ENCODE peak calls at places on chromosomes 1 and 21, in four cellular contexts. K, U, H and X are unnamed samples.

GRCh38 chr1:81414417-81415087 is 386.2 kb upstream of the ADGRL2 start:
- DNase-seq in K (peak), U (peak), H (peak), X (peak)

GRCh38 chr1:43067856-43068751 is 104.0 kb downstream of the EBNA1BP2 start:
- DNase-seq in K (no peak), U (no peak), H (no peak), X (peak)

GRCh38 chr1:222815367-222815765 is 527 bp downstream of the DISP1 start:
- DNase-seq in K (peak), U (no peak), H (no peak), X (no peak)

GRCh38 chr1:111281411-111281810 is 9.2 kb upstream of the CHIA start:
- DNase-seq in K (no peak), U (no peak), H (no peak), X (no peak)

GRCh38 chr1:228867093-228867950 is 132.0 kb downstream of the RHOU start:
- DNase-seq in K (no peak), U (no peak), H (no peak), X (peak)

GRCh38 chr1:167904641-167905040 is 9.3 kb downstream of the ADCY10 start:
- DNase-seq in K (no peak), U (peak), H (peak), X (peak)

GRCh38 chr1:76950306-76950705 is 83.0 kb downstream of the ST6GALNAC5 start:
- DNase-seq in K (no peak), U (no peak), H (no peak), X (no peak)

GRCh38 chr1:172401907-172402306 is 18.6 kb upstream of the C1orf105 start:
- DNase-seq in K (no peak), U (no peak), H (no peak), X (peak)

GRCh38 chr21:32021319-32022027 is 148.7 kb downstream of the HUNK start:
- DNase-seq in K (no peak), U (no peak), H (no peak), X (no peak)

GRCh38 chr1:36703526-36704208 is 221.0 kb upstream of the CSF3R start:
- DNase-seq in K (peak), U (peak), H (peak), X (peak)

GRCh38 chr1:167981933-167982332 is 45.1 kb upstream of the MPC2 start:
- DNase-seq in K (no peak), U (no peak), H (no peak), X (no peak)

GRCh38 chr1:175129997-175130648 is 62.5 kb downstream of the KIAA0040 start:
- DNase-seq in K (no peak), U (peak), H (peak), X (peak)

GRCh38 chr1:9293512-9294439 is 1.1 kb downstream of the SPSB1 start:
- DNase-seq in K (no peak), U (no peak), H (peak), X (peak)

GRCh38 chr1:1361233-1361981 is 3.1 kb upstream of the MXRA8 start:
- DNase-seq in K (no peak), U (no peak), H (no peak), X (no peak)

GRCh38 chr21:39538453-39539042 is 74.2 kb upstream of the B3GALT5 start:
- DNase-seq in K (no peak), U (no peak), H (no peak), X (no peak)

GRCh38 chr1:151723726-151724370 is 2.5 kb downstream of the RIIAD1 start:
- DNase-seq in K (no peak), U (no peak), H (no peak), X (no peak)

GRCh38 chr1:151718666-151719065 is 2.1 kb upstream of the CELF3 start:
- DNase-seq in K (no peak), U (no peak), H (no peak), X (no peak)

GRCh38 chr1:151721788-151722510 is 627 bp downstream of the RIIAD1 start:
- DNase-seq in K (no peak), U (no peak), H (no peak), X (no peak)

GRCh38 chr1:151720190-151720953 is 950 bp upstream of the RIIAD1 start:
- DNase-seq in K (no peak), U (no peak), H (no peak), X (no peak)

GRCh38 chr1:151720974-151721787 is at the start of gene RIIAD1:
- DNase-seq in K (peak), U (no peak), H (peak), X (peak)
- TF ChIP-seq MYC in K (no peak), U (no peak), H (no peak), X (no peak)

GRCh38 chr1:47479664-47480063 is 41.8 kb downstream of the FOXD2 start:
- DNase-seq in K (no peak), U (no peak), H (no peak), X (no peak)

GRCh38 chr1:47474278-47475193 is 36.7 kb downstream of the FOXD2 start:
- DNase-seq in K (no peak), U (no peak), H (no peak), X (no peak)

GRCh38 chr1:47481936-47482335 is 44.1 kb downstream of the FOXD2 start:
- DNase-seq in K (no peak), U (no peak), H (no peak), X (no peak)

GRCh38 chr1:47477595-47478080 is 39.8 kb downstream of the FOXD2 start:
- DNase-seq in K (no peak), U (no peak), H (no peak), X (no peak)

GRCh38 chr1:47478090-47478489 is 40.2 kb downstream of the FOXD2 start:
- DNase-seq in K (peak), U (no peak), H (no peak), X (no peak)
- TF ChIP-seq POLR2A in K (no peak), U (no peak), H (no peak), X (no peak)

GRCh38 chr1:33319186-33319948 is 1.5 kb downstream of the A3GALT2 start:
- DNase-seq in K (no peak), U (no peak), H (no peak), X (no peak)
- TF ChIP-seq MYC in K (no peak), U (no peak), H (no peak), X (no peak)

DNA sequence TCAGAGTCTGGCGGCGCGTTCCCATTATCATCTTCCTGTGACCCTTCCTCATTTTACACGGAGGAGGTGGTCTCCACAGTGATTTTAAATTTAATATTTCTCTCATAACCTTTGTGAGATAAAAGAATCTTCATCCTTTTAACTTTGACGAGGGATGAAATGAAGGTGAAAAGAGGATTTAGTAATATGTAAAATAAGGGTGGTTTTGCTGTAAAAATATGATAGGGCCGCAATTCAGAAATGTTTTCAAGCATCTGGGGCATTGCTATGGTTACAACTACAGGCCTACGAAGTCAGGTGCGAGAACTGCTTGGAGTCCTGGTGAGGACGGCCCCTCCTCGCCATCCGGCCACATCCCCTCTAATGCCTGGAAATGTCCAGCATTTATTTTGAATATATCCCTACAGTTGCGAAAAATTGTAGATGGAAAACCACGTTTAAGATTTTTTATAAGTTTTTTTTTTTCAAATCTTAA is 422 bp upstream of the RSBN1 start:
- DNase-seq in K (no peak), U (no peak), H (peak), X (no peak)
- TF ChIP-seq POLR2A in K (no peak), U (no peak), H (peak), X (no peak)